ENCODE peak calls at places on chromosome 4, in five cellular contexts. One of them, this sample, is unnamed.

GRCh38 chr4:79598214-79598613 is 190.2 kb upstream of the GK2 start:
- ATAC-seq in activated T-helper 17 cell treated with anti-CD3 and anti-CD28 coated beads, Interleukin-2, amount 50 U/mL, for 72 hours: no peak
- ATAC-seq in right cardiac atrium: no peak
- ATAC-seq in HepG2: no peak
- ATAC-seq in IMR-90: no peak
- ATAC-seq in this sample: no peak

GRCh38 chr4:105808459-105809041 is 86.7 kb upstream of the NPNT start:
- ATAC-seq in HepG2: no peak
- ATAC-seq in IMR-90: peak
- ATAC-seq in right cardiac atrium: no peak
- ATAC-seq in activated T-helper 17 cell treated with anti-CD3 and anti-CD28 coated beads, Interleukin-2, amount 50 U/mL, for 72 hours: no peak
- ATAC-seq in this sample: peak

GRCh38 chr4:176789955-176790354 is 2.8 kb downstream of the VEGFC start:
- ATAC-seq in HepG2: peak
- ATAC-seq in right cardiac atrium: peak
- ATAC-seq in activated T-helper 17 cell treated with anti-CD3 and anti-CD28 coated beads, Interleukin-2, amount 50 U/mL, for 72 hours: no peak
- ATAC-seq in IMR-90: no peak
- ATAC-seq in this sample: no peak

GRCh38 chr4:89878611-89879010 is 16.0 kb upstream of the MMRN1 start:
- ATAC-seq in IMR-90: no peak
- ATAC-seq in right cardiac atrium: no peak
- ATAC-seq in activated T-helper 17 cell treated with anti-CD3 and anti-CD28 coated beads, Interleukin-2, amount 50 U/mL, for 72 hours: no peak
- ATAC-seq in HepG2: no peak
- ATAC-seq in this sample: no peak

GRCh38 chr4:184836613-184837012 is 10.8 kb upstream of the ACSL1 start:
- ATAC-seq in right cardiac atrium: no peak
- ATAC-seq in activated T-helper 17 cell treated with anti-CD3 and anti-CD28 coated beads, Interleukin-2, amount 50 U/mL, for 72 hours: peak
- ATAC-seq in IMR-90: no peak
- ATAC-seq in HepG2: no peak
- ATAC-seq in this sample: no peak

GRCh38 chr4:152513078-152513477 is 22.8 kb downstream of the FBXW7 start:
- ATAC-seq in IMR-90: no peak
- ATAC-seq in activated T-helper 17 cell treated with anti-CD3 and anti-CD28 coated beads, Interleukin-2, amount 50 U/mL, for 72 hours: peak
- ATAC-seq in right cardiac atrium: no peak
- ATAC-seq in HepG2: no peak
- ATAC-seq in this sample: no peak

GRCh38 chr4:47074836-47075235 is 43.5 kb downstream of the GABRB1 start:
- ATAC-seq in HepG2: no peak
- ATAC-seq in right cardiac atrium: no peak
- ATAC-seq in IMR-90: no peak
- ATAC-seq in activated T-helper 17 cell treated with anti-CD3 and anti-CD28 coated beads, Interleukin-2, amount 50 U/mL, for 72 hours: no peak
- ATAC-seq in this sample: no peak

GRCh38 chr4:6548201-6548881 is 26.6 kb upstream of the MAN2B2 start:
- ATAC-seq in activated T-helper 17 cell treated with anti-CD3 and anti-CD28 coated beads, Interleukin-2, amount 50 U/mL, for 72 hours: no peak
- ATAC-seq in right cardiac atrium: no peak
- ATAC-seq in HepG2: peak
- ATAC-seq in IMR-90: peak
- ATAC-seq in this sample: no peak

GRCh38 chr4:26576171-26576829 is 7.6 kb upstream of the TBC1D19 start:
- ATAC-seq in activated T-helper 17 cell treated with anti-CD3 and anti-CD28 coated beads, Interleukin-2, amount 50 U/mL, for 72 hours: no peak
- ATAC-seq in HepG2: peak
- ATAC-seq in right cardiac atrium: peak
- ATAC-seq in IMR-90: peak
- ATAC-seq in this sample: no peak

GRCh38 chr4:184143770-184144564 is 73.7 kb downstream of the ENPP6 start:
- ATAC-seq in IMR-90: no peak
- ATAC-seq in HepG2: peak
- ATAC-seq in right cardiac atrium: peak
- ATAC-seq in activated T-helper 17 cell treated with anti-CD3 and anti-CD28 coated beads, Interleukin-2, amount 50 U/mL, for 72 hours: no peak
- ATAC-seq in this sample: no peak

GRCh38 chr4:22496165-22496813 is 19.6 kb downstream of the ADGRA3 start:
- ATAC-seq in IMR-90: peak
- ATAC-seq in HepG2: no peak
- ATAC-seq in right cardiac atrium: no peak
- ATAC-seq in activated T-helper 17 cell treated with anti-CD3 and anti-CD28 coated beads, Interleukin-2, amount 50 U/mL, for 72 hours: no peak
- ATAC-seq in this sample: no peak

GRCh38 chr4:153514001-153514526 is 47.9 kb downstream of the TMEM131L start:
- ATAC-seq in IMR-90: peak
- ATAC-seq in right cardiac atrium: peak
- ATAC-seq in activated T-helper 17 cell treated with anti-CD3 and anti-CD28 coated beads, Interleukin-2, amount 50 U/mL, for 72 hours: no peak
- ATAC-seq in HepG2: no peak
- ATAC-seq in this sample: peak

GRCh38 chr4:5865896-5866599 is 26.8 kb downstream of the CRMP1 start:
- ATAC-seq in HepG2: no peak
- ATAC-seq in right cardiac atrium: no peak
- ATAC-seq in activated T-helper 17 cell treated with anti-CD3 and anti-CD28 coated beads, Interleukin-2, amount 50 U/mL, for 72 hours: peak
- ATAC-seq in IMR-90: no peak
- ATAC-seq in this sample: no peak

GRCh38 chr4:77538574-77539157 is 67.0 kb upstream of the CXCL13 start:
- ATAC-seq in HepG2: no peak
- ATAC-seq in right cardiac atrium: peak
- ATAC-seq in IMR-90: no peak
- ATAC-seq in activated T-helper 17 cell treated with anti-CD3 and anti-CD28 coated beads, Interleukin-2, amount 50 U/mL, for 72 hours: no peak
- ATAC-seq in this sample: no peak

GRCh38 chr4:25090516-25090915 is 59.8 kb upstream of the LGI2 start:
- ATAC-seq in right cardiac atrium: no peak
- ATAC-seq in activated T-helper 17 cell treated with anti-CD3 and anti-CD28 coated beads, Interleukin-2, amount 50 U/mL, for 72 hours: no peak
- ATAC-seq in IMR-90: no peak
- ATAC-seq in HepG2: no peak
- ATAC-seq in this sample: no peak

GRCh38 chr4:152085657-152086056 is 324.9 kb upstream of the GATB start:
- ATAC-seq in IMR-90: no peak
- ATAC-seq in right cardiac atrium: no peak
- ATAC-seq in HepG2: no peak
- ATAC-seq in activated T-helper 17 cell treated with anti-CD3 and anti-CD28 coated beads, Interleukin-2, amount 50 U/mL, for 72 hours: no peak
- ATAC-seq in this sample: no peak

GRCh38 chr4:158315706-158316105 is 105.4 kb downstream of the TMEM144 start:
- ATAC-seq in right cardiac atrium: no peak
- ATAC-seq in activated T-helper 17 cell treated with anti-CD3 and anti-CD28 coated beads, Interleukin-2, amount 50 U/mL, for 72 hours: no peak
- ATAC-seq in HepG2: no peak
- ATAC-seq in IMR-90: peak
- ATAC-seq in this sample: no peak

GRCh38 chr4:53050361-53050774 is 188.3 kb downstream of the RASL11B start:
- ATAC-seq in activated T-helper 17 cell treated with anti-CD3 and anti-CD28 coated beads, Interleukin-2, amount 50 U/mL, for 72 hours: no peak
- ATAC-seq in right cardiac atrium: no peak
- ATAC-seq in HepG2: no peak
- ATAC-seq in IMR-90: no peak
- ATAC-seq in this sample: no peak

GRCh38 chr4:80266902-80267380 is 477 bp downstream of the FGF5 start:
- ATAC-seq in HepG2: peak
- ATAC-seq in right cardiac atrium: peak
- ATAC-seq in activated T-helper 17 cell treated with anti-CD3 and anti-CD28 coated beads, Interleukin-2, amount 50 U/mL, for 72 hours: no peak
- ATAC-seq in IMR-90: peak
- ATAC-seq in this sample: peak

GRCh38 chr4:38283724-38284123 is 323.5 kb downstream of the PTTG2 start:
- ATAC-seq in IMR-90: no peak
- ATAC-seq in activated T-helper 17 cell treated with anti-CD3 and anti-CD28 coated beads, Interleukin-2, amount 50 U/mL, for 72 hours: peak
- ATAC-seq in right cardiac atrium: no peak
- ATAC-seq in HepG2: no peak
- ATAC-seq in this sample: no peak

GRCh38 chr4:147933779-147934178 is 201.9 kb downstream of the ARHGAP10 start:
- ATAC-seq in IMR-90: no peak
- ATAC-seq in HepG2: no peak
- ATAC-seq in right cardiac atrium: no peak
- ATAC-seq in activated T-helper 17 cell treated with anti-CD3 and anti-CD28 coated beads, Interleukin-2, amount 50 U/mL, for 72 hours: no peak
- ATAC-seq in this sample: no peak

GRCh38 chr4:100486496-100486895 is 31.3 kb downstream of the EMCN start:
- ATAC-seq in IMR-90: no peak
- ATAC-seq in activated T-helper 17 cell treated with anti-CD3 and anti-CD28 coated beads, Interleukin-2, amount 50 U/mL, for 72 hours: no peak
- ATAC-seq in right cardiac atrium: no peak
- ATAC-seq in HepG2: no peak
- ATAC-seq in this sample: no peak

GRCh38 chr4:139933541-139933940 is 220.4 kb downstream of the MAML3 start:
- ATAC-seq in IMR-90: no peak
- ATAC-seq in activated T-helper 17 cell treated with anti-CD3 and anti-CD28 coated beads, Interleukin-2, amount 50 U/mL, for 72 hours: no peak
- ATAC-seq in right cardiac atrium: peak
- ATAC-seq in HepG2: peak
- ATAC-seq in this sample: no peak

This sample was measured in gastroesophageal sphincter.